ENCODE peak calls at places on chromosome 11, in seven cellular contexts. H, F, E, L, Z, Y and N are unnamed samples.

GRCh38 chr11:6472934-6473333 is 807 bp downstream of the TRIM3 start:
- DNase-seq in H (no peak), F (no peak), E (no peak), L (no peak), Z (no peak), Y (no peak), N (no peak)

GRCh38 chr11:130672911-130673310 is 224.5 kb downstream of the ADAMTS15 start:
- DNase-seq in H (no peak), F (no peak), E (no peak), L (no peak), Z (no peak), Y (peak), N (no peak)

GRCh38 chr11:129814244-129814992 is 1.2 kb upstream of the TMEM45B start:
- DNase-seq in H (no peak), F (peak), E (no peak), L (no peak), Z (no peak), Y (no peak), N (no peak)

GRCh38 chr11:125315088-125315740 is 150.7 kb downstream of the PKNOX2 start:
- DNase-seq in H (no peak), F (no peak), E (peak), L (peak), Z (peak), Y (peak), N (no peak)

GRCh38 chr11:110345756-110346155 is 49.3 kb upstream of the RDX start:
- DNase-seq in H (no peak), F (no peak), E (no peak), L (no peak), Z (no peak), Y (no peak), N (no peak)

GRCh38 chr11:135033545-135033944 is 621.5 kb upstream of the B3GAT1 start:
- DNase-seq in H (no peak), F (no peak), E (no peak), L (peak), Z (peak), Y (no peak), N (no peak)

GRCh38 chr11:120527111-120527748 is 15.7 kb downstream of the GRIK4 start:
- DNase-seq in H (peak), F (peak), E (no peak), L (peak), Z (no peak), Y (peak), N (peak)

GRCh38 chr11:73233704-73234402 is 15.8 kb downstream of the P2RY2 start:
- DNase-seq in H (no peak), F (no peak), E (no peak), L (no peak), Z (no peak), Y (no peak), N (no peak)

GRCh38 chr11:105719073-105719846 is 109.4 kb downstream of the GRIA4 start:
- DNase-seq in H (peak), F (no peak), E (no peak), L (peak), Z (peak), Y (peak), N (no peak)

GRCh38 chr11:13207665-13208594 is 69.7 kb upstream of the BMAL1 start:
- DNase-seq in H (peak), F (no peak), E (no peak), L (peak), Z (peak), Y (peak), N (peak)

GRCh38 chr11:91926967-91927366 is 297.7 kb upstream of the FAT3 start:
- DNase-seq in H (no peak), F (no peak), E (no peak), L (peak), Z (no peak), Y (no peak), N (peak)

GRCh38 chr11:69202511-69203221 is 46.9 kb downstream of the SMIM38 start:
- DNase-seq in H (no peak), F (peak), E (no peak), L (no peak), Z (no peak), Y (no peak), N (no peak)

GRCh38 chr11:13318498-13319295 is 41.1 kb downstream of the BMAL1 start:
- DNase-seq in H (no peak), F (no peak), E (no peak), L (no peak), Z (no peak), Y (no peak), N (no peak)

GRCh38 chr11:72418834-72419560 is 15.3 kb downstream of the CLPB start:
- DNase-seq in H (no peak), F (no peak), E (no peak), L (no peak), Z (no peak), Y (no peak), N (no peak)

GRCh38 chr11:15725246-15725645 is 610.5 kb downstream of the INSC start:
- DNase-seq in H (no peak), F (no peak), E (no peak), L (no peak), Z (no peak), Y (no peak), N (no peak)

GRCh38 chr11:127609025-127609788 is 608.6 kb upstream of the KIRREL3 start:
- DNase-seq in H (no peak), F (no peak), E (no peak), L (no peak), Z (no peak), Y (no peak), N (no peak)

GRCh38 chr11:125569913-125570621 is 790 bp downstream of the EI24 start:
- DNase-seq in H (no peak), F (no peak), E (no peak), L (no peak), Z (no peak), Y (peak), N (peak)

GRCh38 chr11:128759597-128759996 is 65.7 kb downstream of the FLI1 start:
- DNase-seq in H (peak), F (no peak), E (no peak), L (peak), Z (peak), Y (peak), N (no peak)

GRCh38 chr11:106236295-106236694 is 158.8 kb downstream of the AASDHPPT start:
- DNase-seq in H (no peak), F (no peak), E (no peak), L (no peak), Z (no peak), Y (no peak), N (no peak)

GRCh38 chr11:62456630-62457029 is 37.8 kb downstream of the SCGB1A1 start:
- DNase-seq in H (no peak), F (no peak), E (no peak), L (no peak), Z (no peak), Y (no peak), N (no peak)

GRCh38 chr11:62125316-62125715 is 1.5 kb downstream of the INCENP start:
- DNase-seq in H (no peak), F (no peak), E (no peak), L (no peak), Z (no peak), Y (no peak), N (no peak)

GRCh38 chr11:91913407-91913806 is 311.2 kb upstream of the FAT3 start:
- DNase-seq in H (no peak), F (no peak), E (no peak), L (no peak), Z (no peak), Y (no peak), N (no peak)

DNA sequence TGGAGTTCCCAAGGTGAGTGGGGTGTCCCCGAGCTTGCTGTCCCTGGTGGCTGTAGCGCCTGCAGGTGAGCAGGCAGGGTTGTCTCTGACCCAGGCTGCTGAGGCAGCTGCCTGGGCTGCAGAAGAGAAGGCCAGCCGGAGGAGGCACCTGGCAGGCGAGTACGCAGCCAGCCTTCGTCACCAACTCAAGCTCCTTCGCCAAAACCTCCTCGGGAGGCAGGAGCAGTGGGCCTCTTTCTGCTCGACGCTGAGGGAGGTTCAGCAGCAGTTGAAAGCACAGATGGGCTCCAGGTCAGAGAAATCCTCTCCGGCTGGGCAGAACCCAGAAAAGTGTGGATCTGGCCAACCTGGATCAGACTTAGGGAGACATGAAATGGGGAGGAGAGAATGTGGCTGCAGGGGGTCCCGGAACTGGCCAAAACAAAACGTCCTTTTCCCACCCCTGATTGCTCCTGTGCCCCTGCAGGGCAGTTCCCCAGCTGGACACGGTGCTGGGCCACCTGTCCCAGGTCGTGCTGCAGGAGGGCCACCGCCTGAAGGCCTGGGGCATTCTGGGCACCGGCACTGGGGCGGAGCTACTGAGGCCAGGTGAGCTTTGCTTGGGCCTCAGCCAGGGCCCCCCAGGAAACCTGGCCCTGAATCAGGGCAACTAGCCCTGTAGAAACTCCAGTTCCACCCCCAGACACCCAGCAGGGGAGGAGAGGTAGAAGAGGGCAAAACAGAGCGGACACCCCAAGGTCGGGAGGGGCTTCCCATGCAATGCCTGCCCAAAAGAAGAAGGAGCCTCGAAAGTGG is 56.7 kb downstream of the BTG4 start:
- DNase-seq in H (no peak), F (no peak), E (no peak), L (no peak), Z (no peak), Y (no peak), N (no peak)
- H3K4me3 ChIP-seq in H (no peak), F (no peak), E (no peak), L (no peak), Z (no peak), Y (no peak), N (no peak)

GRCh38 chr11:115760528-115760837 is 256.3 kb upstream of the CADM1 start:
- DNase-seq in H (no peak), F (no peak), E (no peak), L (peak), Z (no peak), Y (no peak), N (no peak)
- H3K4me3 ChIP-seq in H (peak), F (peak), E (peak), L (peak), Z (peak), Y (peak), N (no peak)

GRCh38 chr11:18010271-18010670 is 2.6 kb downstream of the SERGEF start:
- DNase-seq in H (no peak), F (no peak), E (no peak), L (no peak), Z (no peak), Y (no peak), N (no peak)

GRCh38 chr11:18011633-18012313 is 1.1 kb downstream of the SERGEF start:
- DNase-seq in H (no peak), F (peak), E (no peak), L (no peak), Z (no peak), Y (no peak), N (no peak)

GRCh38 chr11:18012314-18012905 is 437 bp downstream of the SERGEF start:
- DNase-seq in H (no peak), F (no peak), E (no peak), L (peak), Z (no peak), Y (peak), N (peak)

GRCh38 chr11:18012906-18013781 is at the start of gene SERGEF:
- DNase-seq in H (peak), F (peak), E (peak), L (peak), Z (peak), Y (peak), N (peak)

DNA sequence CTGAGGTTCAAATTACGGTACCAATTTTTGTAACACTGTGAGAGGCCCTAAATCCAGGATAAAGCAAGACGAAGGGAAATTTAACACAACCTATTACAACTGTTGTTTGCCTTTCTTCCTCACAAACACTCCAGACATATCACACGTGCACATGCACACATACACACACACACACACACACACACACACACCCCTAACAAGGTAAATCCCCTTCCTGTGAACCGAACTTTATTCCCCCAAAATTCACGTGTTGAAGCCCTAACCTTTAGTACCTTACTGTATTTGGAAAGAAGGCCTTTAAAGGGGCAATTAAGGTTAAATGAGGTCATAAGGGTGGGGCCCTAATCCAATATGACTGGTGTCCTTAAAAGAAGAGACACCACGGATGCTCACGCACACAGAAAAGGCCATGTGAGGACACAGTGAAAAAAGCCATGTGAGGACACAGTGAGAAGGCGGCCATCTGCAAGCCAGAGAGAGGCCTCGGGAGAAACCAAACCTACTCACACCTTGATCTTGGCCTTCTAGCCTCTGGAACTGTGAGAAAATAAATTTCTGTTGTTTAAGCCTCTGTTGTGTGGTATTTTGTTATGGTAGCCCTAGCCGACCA is 1.8 kb downstream of the SERGEF start:
- DNase-seq in H (no peak), F (no peak), E (no peak), L (no peak), Z (no peak), Y (no peak), N (no peak)
- H3K4me3 ChIP-seq in H (no peak), F (no peak), E (no peak), L (no peak), Z (no peak), Y (no peak), N (no peak)

DNA sequence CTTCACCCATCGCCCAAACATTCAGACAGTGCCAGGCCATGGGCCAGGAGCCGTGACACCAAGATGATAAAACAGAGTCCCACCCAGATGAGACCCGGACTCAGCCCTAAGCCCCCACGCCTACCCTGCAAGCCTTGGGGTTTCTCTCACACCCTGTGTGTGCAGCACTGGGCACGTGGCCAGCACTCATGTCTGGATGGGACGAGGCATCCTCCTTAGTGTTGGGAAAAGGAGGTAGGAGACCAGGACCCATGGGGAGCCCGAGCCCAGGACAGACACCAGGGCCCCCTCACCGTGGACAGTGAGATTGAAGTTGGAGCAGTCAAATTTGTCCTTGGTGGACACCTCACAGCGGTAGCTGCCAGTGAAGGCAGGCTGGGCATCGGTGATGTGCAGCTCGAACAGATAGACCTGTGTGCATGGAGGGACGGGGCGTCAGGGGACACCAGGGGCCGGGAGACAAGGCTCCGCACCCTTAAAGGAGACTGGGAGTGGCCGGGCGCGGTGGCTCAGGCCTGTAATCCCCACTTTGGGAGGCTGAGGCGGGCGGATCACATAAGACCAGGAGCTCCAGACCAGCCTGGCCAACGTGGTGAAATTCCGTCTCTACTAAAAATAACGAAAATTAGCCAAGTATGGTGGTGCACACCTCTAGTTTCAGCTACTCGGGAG is 4.2 kb downstream of the MYBPC3 start:
- DNase-seq in H (no peak), F (no peak), E (peak), L (no peak), Z (no peak), Y (no peak), N (no peak)
- H3K4me3 ChIP-seq in H (no peak), F (no peak), E (peak), L (no peak), Z (no peak), Y (no peak), N (no peak)

GRCh38 chr11:35260342-35260985 is 121.5 kb downstream of the CD44 start:
- DNase-seq in H (peak), F (no peak), E (no peak), L (peak), Z (peak), Y (peak), N (peak)
- H3K4me3 ChIP-seq in H (no peak), F (no peak), E (no peak), L (no peak), Z (no peak), Y (no peak), N (no peak)